ENCODE peak calls at places on chromosomes 13 and 19, in ten cellular contexts. O is H9; B is ascending aorta; R is GM23338; I is cardiac muscle cell; P is CD4-positive, alpha-beta T cell; Y is left ventricle myocardium inferior; Q is psoas muscle; K is dorsolateral prefrontal cortex; C is RWPE1. H is an unnamed sample.

GRCh38 chr13:104086759-104087158 is 1020.5 kb upstream of the SLC10A2 start:
- DNase-seq in O (no peak), B (no peak), R (no peak), I (no peak), P (no peak), Y (no peak), Q (no peak), K (no peak), C (no peak), H (no peak)

GRCh38 chr13:101785858-101786257 is 333.4 kb downstream of the ITGBL1 start:
- DNase-seq in O (peak), B (no peak), R (peak), I (peak), P (no peak), Y (peak), Q (no peak), K (peak), C (peak), H (no peak)

GRCh38 chr13:40186041-40186440 is 480.4 kb downstream of the FOXO1 start:
- DNase-seq in O (no peak), B (no peak), R (no peak), I (no peak), P (no peak), Y (no peak), Q (no peak), K (no peak), C (no peak), H (no peak)

GRCh38 chr13:98105929-98106336 is 37.0 kb upstream of the FARP1 start:
- DNase-seq in O (no peak), B (no peak), R (no peak), I (no peak), P (no peak), Y (peak), Q (no peak), K (no peak), C (no peak), H (no peak)

GRCh38 chr19:55071913-55072312 is 3.8 kb upstream of the EPS8L1 start:
- DNase-seq in O (no peak), B (no peak), R (no peak), I (no peak), P (no peak), Y (no peak), Q (no peak), K (no peak), C (no peak), H (no peak)

GRCh38 chr19:55479451-55480230 is 3.2 kb downstream of the ZNF628 start:
- DNase-seq in O (no peak), B (no peak), R (no peak), I (no peak), P (no peak), Y (no peak), Q (no peak), K (no peak), C (no peak), H (no peak)

GRCh38 chr13:39892731-39893293 is 237.3 kb downstream of the COG6 start:
- DNase-seq in O (no peak), B (no peak), R (no peak), I (no peak), P (peak), Y (peak), Q (no peak), K (no peak), C (no peak), H (no peak)

GRCh38 chr19:38690146-38690545 is 42.7 kb downstream of the ACTN4 start:
- DNase-seq in O (no peak), B (no peak), R (no peak), I (no peak), P (no peak), Y (no peak), Q (no peak), K (no peak), C (no peak), H (no peak)

GRCh38 chr19:898663-899062 is 5.4 kb downstream of the RNU6-9 start:
- DNase-seq in O (no peak), B (no peak), R (peak), I (no peak), P (no peak), Y (no peak), Q (peak), K (peak), C (no peak), H (no peak)

GRCh38 chr19:10122066-10122465 is 2.4 kb upstream of the EIF3G start:
- DNase-seq in O (no peak), B (peak), R (no peak), I (no peak), P (no peak), Y (no peak), Q (no peak), K (no peak), C (no peak), H (no peak)

GRCh38 chr19:6813659-6814058 is 41.2 kb downstream of the VAV1 start:
- DNase-seq in O (no peak), B (no peak), R (no peak), I (no peak), P (no peak), Y (no peak), Q (no peak), K (no peak), C (no peak), H (no peak)

GRCh38 chr19:11534538-11534937 is 4.1 kb upstream of the CNN1 start:
- DNase-seq in O (no peak), B (no peak), R (no peak), I (no peak), P (no peak), Y (no peak), Q (no peak), K (no peak), C (no peak), H (no peak)

GRCh38 chr19:11528551-11529341 is at the start of gene ECSIT:
- DNase-seq in O (peak), B (peak), R (peak), I (peak), P (peak), Y (peak), Q (peak), K (peak), C (peak), H (peak)

GRCh38 chr19:11535792-11536595 is 2.7 kb upstream of the CNN1 start:
- DNase-seq in O (peak), B (peak), R (peak), I (peak), P (peak), Y (peak), Q (peak), K (peak), C (peak), H (peak)

GRCh38 chr19:11530432-11530831 is 1.5 kb upstream of the ECSIT start:
- DNase-seq in O (peak), B (peak), R (peak), I (peak), P (no peak), Y (peak), Q (peak), K (peak), C (peak), H (peak)
- TF ChIP-seq CTCF in O (peak), B (no peak), R (peak), I (peak), P (no peak), Y (peak), Q (peak), K (peak), C (peak), H (no peak)

GRCh38 chr13:41919031-41919740 is 41.7 kb downstream of the VWA8 start:
- DNase-seq in O (no peak), B (no peak), R (peak), I (no peak), P (no peak), Y (no peak), Q (no peak), K (no peak), C (no peak), H (no peak)
- H3K27ac ChIP-seq in O (no peak), B (peak), R (peak), I (no peak), P (no peak), Y (peak), Q (peak), K (no peak), C (peak), H (no peak)

DNA sequence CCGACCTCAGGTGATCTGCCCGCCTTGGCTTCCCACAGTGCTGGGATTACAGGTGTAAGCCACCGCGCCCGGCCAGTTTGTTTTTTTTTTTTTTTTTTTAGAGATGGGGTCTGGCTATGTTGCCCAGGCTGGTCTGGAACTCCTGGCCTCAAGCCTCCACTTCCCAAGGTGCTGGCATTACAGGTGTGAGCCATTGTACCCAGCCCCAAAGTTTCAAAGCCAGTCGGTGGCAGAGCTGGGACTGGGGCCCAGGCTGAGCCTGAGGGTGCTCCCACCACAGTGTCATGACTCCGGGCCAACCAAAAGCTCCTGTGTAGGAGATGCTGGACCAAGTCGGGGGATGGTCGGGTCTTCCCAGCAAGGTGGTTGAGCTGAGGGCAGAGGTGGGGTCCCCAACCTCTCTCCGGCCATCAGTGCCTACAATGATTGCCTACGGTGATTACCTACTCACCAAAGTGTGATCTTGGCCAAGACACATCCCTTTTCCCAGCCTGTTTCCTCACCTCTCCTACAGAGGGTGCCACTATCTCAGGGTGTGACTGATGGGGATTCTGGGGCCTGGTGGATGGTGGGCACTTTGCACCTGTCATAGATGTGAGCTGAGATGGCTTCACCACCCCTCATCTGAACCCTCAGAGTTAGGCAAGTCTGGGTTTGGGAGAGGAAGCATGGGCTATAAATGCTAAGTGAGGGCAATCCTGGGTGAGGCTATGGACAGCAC is 5.9 kb upstream of the SAMD1 start:
- DNase-seq in O (no peak), B (no peak), R (peak), I (no peak), P (no peak), Y (no peak), Q (no peak), K (no peak), C (no peak), H (no peak)
- TF ChIP-seq CTCF in O (peak), B (no peak), R (peak), I (peak), P (no peak), Y (no peak), Q (no peak), K (no peak), C (no peak), H (no peak)

DNA sequence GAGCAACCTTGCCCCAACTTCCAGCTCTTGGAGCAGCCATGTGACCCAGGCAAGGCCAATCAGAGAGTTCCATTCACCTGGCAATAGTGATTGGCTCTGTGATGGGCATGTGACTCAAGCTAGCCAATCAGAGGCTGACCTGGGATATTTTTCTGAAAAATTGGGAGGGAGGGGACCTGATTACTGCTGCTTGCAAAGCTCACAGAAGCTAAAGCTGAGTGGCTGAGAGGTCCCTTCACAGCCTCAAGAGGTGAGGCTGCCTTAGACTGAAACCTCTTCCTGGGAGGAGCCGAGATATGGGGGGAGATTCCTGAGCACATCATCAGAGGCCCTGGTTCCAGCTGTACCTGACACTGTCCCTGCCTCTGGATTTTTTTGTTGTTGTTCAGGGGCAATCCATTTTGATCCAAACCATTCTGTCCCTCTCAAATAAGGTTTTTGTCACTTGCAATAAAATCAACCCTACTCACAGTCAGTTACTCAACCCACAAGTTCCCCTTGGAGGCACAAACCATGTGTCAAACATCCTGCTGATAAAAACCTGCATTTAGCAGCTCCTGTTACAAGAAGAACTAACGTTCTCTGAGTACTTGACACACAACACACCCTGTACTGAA is 4.8 kb downstream of the CIB3 start:
- DNase-seq in O (no peak), B (no peak), R (peak), I (no peak), P (no peak), Y (no peak), Q (no peak), K (no peak), C (peak), H (no peak)
- H3K27ac ChIP-seq in O (no peak), B (no peak), R (no peak), I (no peak), P (no peak), Y (no peak), Q (no peak), K (no peak), C (no peak), H (no peak)